ENCODE peak calls at places on chromosomes 3 and 15, in nine cellular contexts. X is K562, H is stomach, D is sigmoid colon, W is GM12891, K is HCT116, Y is esophagus muscularis mucosa, R is upper lobe of left lung, F is GM12878. P is an unnamed sample.

GRCh38 chr15:34059476-34059875 is 20.5 kb upstream of the AVEN start:
- DNase-seq in X (no peak), H (no peak), D (no peak), W (no peak), K (no peak), Y (no peak), R (no peak), F (no peak), P (no peak)

GRCh38 chr15:84762840-84763572 is 14.6 kb downstream of the ZNF592 start:
- DNase-seq in X (no peak), H (no peak), D (no peak), W (no peak), K (no peak), Y (no peak), R (no peak), F (no peak), P (no peak)

GRCh38 chr3:127174284-127174683 is 18.6 kb upstream of the PRR23E start:
- DNase-seq in X (no peak), H (no peak), D (no peak), W (no peak), K (no peak), Y (peak), R (no peak), F (no peak), P (no peak)

GRCh38 chr3:72036899-72037298 is 252.0 kb upstream of the PROK2 start:
- DNase-seq in X (no peak), H (no peak), D (no peak), W (no peak), K (no peak), Y (no peak), R (no peak), F (no peak), P (no peak)

GRCh38 chr3:134885877-134886621 is 91.0 kb downstream of the EPHB1 start:
- DNase-seq in X (no peak), H (no peak), D (no peak), W (peak), K (no peak), Y (no peak), R (no peak), F (peak), P (no peak)

GRCh38 chr3:49841806-49842205 is 14.6 kb downstream of the TRAIP start:
- DNase-seq in X (no peak), H (no peak), D (no peak), W (no peak), K (no peak), Y (no peak), R (no peak), F (no peak), P (no peak)

GRCh38 chr3:27553868-27554540 is 69.8 kb upstream of the SLC4A7 start:
- DNase-seq in X (no peak), H (no peak), D (no peak), W (no peak), K (no peak), Y (no peak), R (no peak), F (no peak), P (no peak)

GRCh38 chr3:146163584-146163983 is 2.6 kb upstream of the PLOD2 start:
- DNase-seq in X (no peak), H (no peak), D (no peak), W (no peak), K (no peak), Y (no peak), R (no peak), F (no peak), P (no peak)

GRCh38 chr3:97949743-97950142 is 22.5 kb downstream of the RIOX2 start:
- DNase-seq in X (no peak), H (no peak), D (no peak), W (no peak), K (no peak), Y (no peak), R (no peak), F (no peak), P (no peak)

GRCh38 chr3:157051625-157052024 is 108.3 kb downstream of the CCNL1 start:
- DNase-seq in X (no peak), H (no peak), D (no peak), W (no peak), K (no peak), Y (no peak), R (no peak), F (no peak), P (no peak)

GRCh38 chr3:156978471-156978961 is 152.4 kb downstream of the LEKR1 start:
- DNase-seq in X (no peak), H (no peak), D (no peak), W (peak), K (no peak), Y (no peak), R (no peak), F (peak), P (no peak)

GRCh38 chr3:127284258-127284657 is 3.6 kb downstream of the PRR20G start:
- DNase-seq in X (no peak), H (no peak), D (no peak), W (no peak), K (no peak), Y (peak), R (no peak), F (no peak), P (no peak)

GRCh38 chr15:101127503-101128076 is 124.3 kb downstream of the CHSY1 start:
- DNase-seq in X (no peak), H (peak), D (peak), W (no peak), K (peak), Y (no peak), R (peak), F (peak), P (peak)

GRCh38 chr3:150760431-150761200 is 2.4 kb downstream of the SIAH2 start:
- DNase-seq in X (no peak), H (no peak), D (no peak), W (no peak), K (no peak), Y (no peak), R (no peak), F (peak), P (no peak)

GRCh38 chr3:56800373-56801150 is 1.2 kb downstream of the ARHGEF3 start:
- DNase-seq in X (no peak), H (peak), D (no peak), W (no peak), K (no peak), Y (no peak), R (peak), F (no peak), P (peak)

GRCh38 chr3:52236424-52236886 is 2.5 kb downstream of the TWF2 start:
- DNase-seq in X (no peak), H (no peak), D (no peak), W (no peak), K (no peak), Y (no peak), R (peak), F (no peak), P (no peak)

GRCh38 chr3:120332646-120333045 is 16.5 kb downstream of the LRRC58 start:
- DNase-seq in X (no peak), H (no peak), D (no peak), W (no peak), K (no peak), Y (no peak), R (no peak), F (no peak), P (no peak)

GRCh38 chr3:123620338-123620737 is 35.5 kb upstream of the HACD2 start:
- DNase-seq in X (no peak), H (no peak), D (peak), W (no peak), K (no peak), Y (no peak), R (no peak), F (no peak), P (peak)

GRCh38 chr15:63881431-63881830 is 47.7 kb upstream of the HERC1 start:
- DNase-seq in X (no peak), H (no peak), D (no peak), W (no peak), K (no peak), Y (no peak), R (no peak), F (peak), P (no peak)

GRCh38 chr3:113531826-113532697 is at the start of gene SIDT1:
- DNase-seq in X (no peak), H (peak), D (no peak), W (no peak), K (no peak), Y (no peak), R (peak), F (peak), P (peak)

GRCh38 chr3:61077551-61077950 is 173.7 kb downstream of the FHIT start:
- DNase-seq in X (no peak), H (no peak), D (no peak), W (no peak), K (no peak), Y (no peak), R (no peak), F (no peak), P (no peak)

GRCh38 chr3:24520101-24520495 is 25.4 kb upstream of the THRB start:
- DNase-seq in X (no peak), H (no peak), D (no peak), W (no peak), K (no peak), Y (no peak), R (no peak), F (no peak), P (no peak)

GRCh38 chr15:58052334-58052733 is 13.2 kb downstream of the ALDH1A2 start:
- DNase-seq in X (no peak), H (no peak), D (no peak), W (no peak), K (no peak), Y (no peak), R (no peak), F (no peak), P (no peak)

GRCh38 chr15:88949734-88950400 is 36.7 kb upstream of the MFGE8 start:
- DNase-seq in X (no peak), H (no peak), D (no peak), W (no peak), K (no peak), Y (peak), R (no peak), F (peak), P (no peak)

GRCh38 chr3:39637807-39638206 is 170.3 kb downstream of the MOBP start:
- DNase-seq in X (peak), H (no peak), D (no peak), W (no peak), K (peak), Y (no peak), R (no peak), F (no peak), P (no peak)

GRCh38 chr3:28673438-28673837 is 324.8 kb upstream of the AZI2 start:
- DNase-seq in X (no peak), H (no peak), D (no peak), W (no peak), K (no peak), Y (no peak), R (no peak), F (no peak), P (no peak)

GRCh38 chr3:16399473-16399872 is 114.0 kb downstream of the RFTN1 start:
- DNase-seq in X (no peak), H (no peak), D (no peak), W (no peak), K (no peak), Y (no peak), R (peak), F (no peak), P (no peak)

GRCh38 chr15:50380089-50380488 is 25.1 kb upstream of the GABPB1 start:
- DNase-seq in X (no peak), H (no peak), D (no peak), W (no peak), K (no peak), Y (no peak), R (no peak), F (no peak), P (no peak)

GRCh38 chr15:94119215-94119815 is 112.0 kb upstream of the MCTP2 start:
- DNase-seq in X (no peak), H (no peak), D (peak), W (no peak), K (no peak), Y (no peak), R (peak), F (no peak), P (no peak)

GRCh38 chr3:50840983-50841489 is 166.3 kb downstream of the DOCK3 start:
- DNase-seq in X (no peak), H (no peak), D (no peak), W (no peak), K (no peak), Y (no peak), R (no peak), F (no peak), P (no peak)

GRCh38 chr3:117489663-117490079 is 780.1 kb downstream of the TUSC7 start:
- DNase-seq in X (no peak), H (no peak), D (no peak), W (no peak), K (no peak), Y (no peak), R (no peak), F (no peak), P (no peak)

GRCh38 chr3:166283856-166284255 is 446.6 kb upstream of the BCHE start:
- DNase-seq in X (no peak), H (no peak), D (no peak), W (no peak), K (no peak), Y (no peak), R (no peak), F (no peak), P (no peak)

GRCh38 chr3:130014526-130014925 is 40.0 kb downstream of the TRH start:
- DNase-seq in X (no peak), H (no peak), D (no peak), W (no peak), K (no peak), Y (no peak), R (no peak), F (no peak), P (no peak)

GRCh38 chr3:184133840-184134745 is 1.1 kb upstream of the EIF2B5 start:
- DNase-seq in X (peak), H (peak), D (peak), W (no peak), K (peak), Y (peak), R (peak), F (no peak), P (peak)

GRCh38 chr3:184135911-184136260 is 728 bp downstream of the EIF2B5 start:
- DNase-seq in X (no peak), H (no peak), D (no peak), W (no peak), K (no peak), Y (no peak), R (no peak), F (no peak), P (no peak)

GRCh38 chr3:184132947-184133346 is 2.2 kb upstream of the EIF2B5 start:
- DNase-seq in X (no peak), H (no peak), D (no peak), W (no peak), K (no peak), Y (no peak), R (no peak), F (no peak), P (no peak)

GRCh38 chr3:184134746-184135148 is 411 bp upstream of the EIF2B5 start:
- DNase-seq in X (no peak), H (peak), D (no peak), W (no peak), K (no peak), Y (no peak), R (no peak), F (no peak), P (no peak)

DNA sequence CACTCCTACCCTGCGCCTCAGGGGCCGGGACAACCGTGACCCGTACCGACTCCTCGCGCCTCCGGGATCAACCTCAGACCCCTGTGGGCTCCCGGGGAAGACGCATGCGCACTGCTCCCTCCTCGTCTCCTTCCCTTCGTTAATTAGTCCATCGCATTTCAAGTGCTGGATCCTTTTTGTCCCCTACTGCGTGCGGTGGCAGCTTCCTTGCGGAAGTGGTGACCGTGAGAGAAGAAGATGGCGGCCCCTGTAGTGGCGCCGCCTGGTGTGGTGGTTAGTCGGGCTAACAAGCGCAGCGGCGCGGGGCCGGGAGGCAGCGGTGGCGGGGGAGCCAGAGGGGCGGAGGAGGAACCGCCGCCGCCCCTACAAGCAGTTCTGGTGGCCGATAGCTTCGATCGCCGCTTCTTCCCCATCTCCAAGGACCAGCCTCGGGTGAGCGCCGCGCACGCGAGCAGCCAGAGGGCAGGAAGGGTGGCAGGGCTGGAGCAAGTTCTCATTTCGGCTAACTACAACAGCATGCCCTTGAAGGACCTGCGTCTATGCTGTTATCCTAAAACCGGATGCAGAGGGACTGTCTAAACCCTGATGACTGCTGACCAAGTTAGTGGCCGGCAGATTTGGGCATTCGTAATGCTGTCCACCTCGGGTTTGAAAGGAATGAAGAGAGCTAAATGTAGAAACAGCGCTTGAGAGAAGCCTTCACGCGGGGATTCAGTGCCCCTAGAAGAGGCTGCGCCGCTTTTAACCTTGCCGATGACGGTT is at the start of gene EIF2B5:
- DNase-seq in X (peak), H (peak), D (peak), W (peak), K (peak), Y (peak), R (peak), F (peak), P (peak)
- TF ChIP-seq POLR2AphosphoS5 in X (peak), H (peak), D (peak), W (peak), K (peak), Y (peak), R (peak), F (peak), P (peak)

GRCh38 chr3:191328963-191329653 is at the start of gene CCDC50:
- DNase-seq in X (peak), H (peak), D (peak), W (peak), K (no peak), Y (peak), R (peak), F (no peak), P (peak)
- TF ChIP-seq POLR2A in X (peak), H (no peak), D (peak), W (peak), K (peak), Y (peak), R (no peak), F (peak), P (peak)

GRCh38 chr15:77630956-77631789 is 1.5 kb downstream of the LINGO1 start:
- DNase-seq in X (no peak), H (no peak), D (no peak), W (no peak), K (no peak), Y (no peak), R (no peak), F (no peak), P (peak)
- TF ChIP-seq POLR2AphosphoS5 in X (no peak), H (no peak), D (no peak), W (no peak), K (no peak), Y (no peak), R (no peak), F (no peak), P (no peak)

GRCh38 chr15:31227235-31227634 is 99.4 kb upstream of the KLF13 start:
- DNase-seq in X (no peak), H (no peak), D (no peak), W (no peak), K (no peak), Y (no peak), R (no peak), F (no peak), P (no peak)

GRCh38 chr15:31227954-31228542 is 98.6 kb upstream of the KLF13 start:
- DNase-seq in X (no peak), H (no peak), D (no peak), W (no peak), K (no peak), Y (no peak), R (no peak), F (no peak), P (no peak)

GRCh38 chr15:31230630-31231485 is 95.8 kb upstream of the KLF13 start:
- DNase-seq in X (no peak), H (no peak), D (no peak), W (peak), K (no peak), Y (no peak), R (no peak), F (peak), P (peak)

GRCh38 chr15:31226011-31226410 is 100.6 kb upstream of the KLF13 start:
- DNase-seq in X (no peak), H (no peak), D (no peak), W (no peak), K (no peak), Y (no peak), R (no peak), F (no peak), P (no peak)

GRCh38 chr15:31228980-31229826 is 97.4 kb upstream of the KLF13 start:
- DNase-seq in X (no peak), H (peak), D (no peak), W (peak), K (no peak), Y (no peak), R (peak), F (peak), P (peak)
- TF ChIP-seq POLR2A in X (no peak), H (no peak), D (peak), W (peak), K (no peak), Y (no peak), R (no peak), F (peak), P (peak)

DNA sequence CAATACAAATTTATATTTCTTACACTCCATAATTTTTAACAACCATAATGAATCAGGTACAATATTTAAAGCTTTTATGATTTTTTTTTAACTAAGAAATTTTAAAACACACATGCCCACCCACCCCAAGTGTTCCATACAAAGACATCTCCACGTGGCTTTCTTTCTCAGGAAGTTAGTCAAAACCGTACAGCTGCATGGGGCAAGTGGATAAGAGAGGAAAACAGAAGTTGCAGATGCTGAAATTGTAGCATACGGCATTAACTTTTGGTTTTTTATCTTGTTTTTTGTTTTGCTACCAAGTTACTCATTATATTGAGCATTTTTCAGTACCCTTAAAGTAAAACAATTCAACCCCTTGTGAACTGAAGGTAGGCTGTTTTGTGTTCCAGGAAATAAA is 14.8 kb downstream of the GNB4 start:
- DNase-seq in X (no peak), H (no peak), D (no peak), W (no peak), K (no peak), Y (no peak), R (no peak), F (no peak), P (no peak)
- TF ChIP-seq POLR2AphosphoS5 in X (no peak), H (no peak), D (no peak), W (no peak), K (no peak), Y (no peak), R (no peak), F (no peak), P (no peak)